ENCODE peak calls at places on chromosomes 16 and 17, in ten cellular contexts. R, N, C, L, H, Y, F, Z, T and J are unnamed samples.

GRCh38 chr17:48153711-48154642 is 46.4 kb downstream of the SNX11 start:
- DNase-seq in R (no peak), N (no peak), C (peak; percentile 51), L (no peak), H (no peak), Y (no peak), F (peak; percentile 45), Z (peak; percentile 70), T (no peak), J (peak; percentile 80)

GRCh38 chr16:55663770-55664677 is 8.2 kb downstream of the SLC6A2 start:
- DNase-seq in R (no peak), N (no peak), C (no peak), L (no peak), H (no peak), Y (no peak), F (no peak), Z (no peak), T (peak; percentile 53), J (no peak)

GRCh38 chr16:52193441-52193840 is 353.5 kb downstream of the TOX3 start:
- DNase-seq in R (peak; percentile 34), N (no peak), C (peak; percentile 26), L (no peak), H (no peak), Y (no peak), F (no peak), Z (no peak), T (no peak), J (no peak)

GRCh38 chr17:73952498-73953205 is 250.8 kb upstream of the RPL38 start:
- DNase-seq in R (no peak), N (no peak), C (peak; percentile 36), L (no peak), H (no peak), Y (no peak), F (no peak), Z (peak; percentile 11), T (no peak), J (peak; percentile 71)

GRCh38 chr17:28174352-28175046 is 132.0 kb downstream of the NLK start:
- DNase-seq in R (no peak), N (no peak), C (no peak), L (no peak), H (no peak), Y (peak; percentile 24), F (no peak), Z (no peak), T (no peak), J (no peak)

GRCh38 chr16:85592700-85593502 is 20.2 kb upstream of the GSE1 start:
- DNase-seq in R (no peak), N (no peak), C (no peak), L (no peak), H (no peak), Y (no peak), F (no peak), Z (peak; percentile 74), T (no peak), J (no peak)

GRCh38 chr17:10735821-10736220 is 6.0 kb upstream of the TMEM220 start:
- DNase-seq in R (no peak), N (no peak), C (no peak), L (no peak), H (no peak), Y (no peak), F (no peak), Z (no peak), T (peak; percentile 4), J (no peak)

GRCh38 chr16:12503201-12503600 is 300.5 kb downstream of the CPPED1 start:
- DNase-seq in R (no peak), N (no peak), C (no peak), L (peak; percentile 24), H (no peak), Y (no peak), F (no peak), Z (no peak), T (no peak), J (no peak)

GRCh38 chr17:69684251-69684650 is 269.8 kb downstream of the MAP2K6 start:
- DNase-seq in R (no peak), N (no peak), C (no peak), L (no peak), H (no peak), Y (no peak), F (no peak), Z (no peak), T (no peak), J (no peak)

GRCh38 chr16:49696414-49697101 is 159.4 kb downstream of the ZNF423 start:
- DNase-seq in R (no peak), N (no peak), C (no peak), L (no peak), H (no peak), Y (no peak), F (no peak), Z (no peak), T (no peak), J (peak; percentile 77)

GRCh38 chr17:78960945-78961344 is 18.8 kb downstream of the LGALS3BP start:
- DNase-seq in R (no peak), N (no peak), C (peak; percentile 32), L (no peak), H (peak; percentile 42), Y (no peak), F (no peak), Z (no peak), T (no peak), J (no peak)

GRCh38 chr17:2392252-2393183 is 8.3 kb downstream of the MNT start:
- DNase-seq in R (peak; percentile 99), N (peak; percentile 94), C (peak; percentile 98), L (peak; percentile 98), H (peak; percentile 95), Y (peak; percentile 60), F (peak; percentile 77), Z (peak; percentile 93), T (peak; percentile 98), J (peak; percentile 96)
- TF ChIP-seq POLR2AphosphoS5 in R (peak; percentile 89), N (peak; percentile 19), C (peak; percentile 80), L (peak; percentile 86), H (peak; percentile 82), Y (peak; percentile 40), F (peak; percentile 56), Z (peak; percentile 9), T (no peak), J (peak; percentile 19)

DNA sequence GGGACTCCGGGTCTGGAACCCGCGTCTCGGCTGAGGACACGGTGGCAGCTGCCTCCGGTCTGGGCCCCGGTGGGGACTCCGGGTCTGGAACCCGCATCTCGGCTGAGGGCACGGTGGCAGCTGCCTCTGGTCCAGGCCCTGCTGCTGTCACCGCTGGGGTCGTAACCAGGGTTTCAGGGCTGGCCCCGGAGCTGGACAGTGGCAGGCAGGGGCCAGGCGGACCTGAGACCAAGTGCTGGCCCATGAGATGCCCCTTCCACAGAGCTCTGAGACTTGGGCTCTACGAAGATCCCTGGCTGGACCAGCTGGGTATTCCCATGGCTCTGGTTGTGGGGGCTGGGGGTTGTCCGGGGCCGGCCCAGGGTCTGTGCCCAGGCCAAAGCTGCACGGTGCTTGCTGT is 3.8 kb downstream of the RPUSD1 start:
- DNase-seq in R (no peak), N (no peak), C (no peak), L (no peak), H (no peak), Y (no peak), F (no peak), Z (no peak), T (no peak), J (no peak)
- H3K36me3 ChIP-seq in R (peaks cover 17% of the 10 kb centered on the region), N (no peaks in the 10 kb centered on the region), C (peaks cover 22% of the 10 kb centered on the region), L (peaks cover 13% of the 10 kb centered on the region), H (no peaks in the 10 kb centered on the region), Y (no peaks in the 10 kb centered on the region), F (peaks cover 16% of the 10 kb centered on the region), Z (peaks cover 29% of the 10 kb centered on the region), T (peaks cover 16% of the 10 kb centered on the region), J (no peaks in the 10 kb centered on the region)

DNA sequence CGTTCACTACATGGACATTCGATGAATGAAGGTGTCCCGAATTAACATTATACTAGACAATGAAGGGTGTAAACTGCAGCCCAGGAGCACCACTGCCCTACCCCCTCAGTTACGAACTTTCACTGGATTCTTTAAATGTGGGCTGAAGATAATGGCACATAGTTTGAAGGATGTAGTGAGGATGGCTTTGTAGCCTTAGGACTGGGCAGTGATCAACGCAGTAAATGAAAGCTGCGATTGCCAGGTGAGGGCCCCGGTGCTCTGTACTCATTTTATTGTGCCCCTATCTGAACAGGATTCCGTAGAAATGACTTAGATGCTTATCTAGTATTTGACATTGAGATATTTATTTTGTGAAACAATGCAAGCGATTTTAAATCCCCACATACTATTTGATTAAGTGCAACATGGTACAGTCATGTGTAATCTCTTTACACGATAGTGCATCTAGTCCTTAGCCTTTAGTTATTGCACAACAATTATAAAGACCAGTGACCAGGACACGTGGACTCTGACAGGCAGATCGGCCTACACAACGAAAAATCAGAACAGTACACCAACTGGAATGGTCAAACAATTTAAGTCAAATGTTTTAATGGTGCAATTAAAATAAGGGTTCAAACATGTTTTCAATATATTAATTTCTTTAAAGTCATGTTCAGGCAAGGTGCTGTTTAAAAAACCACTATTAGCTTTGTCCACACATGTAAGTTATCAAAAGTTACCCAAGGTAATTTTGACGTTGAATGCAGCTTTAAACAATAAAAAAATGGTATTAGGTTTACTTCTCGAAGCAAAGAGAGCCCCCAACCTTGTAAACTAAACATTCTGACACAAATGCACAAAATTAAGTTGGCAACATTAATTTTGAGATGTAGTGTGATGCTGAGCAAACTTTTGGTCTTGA is 17.4 kb upstream of the ERN1 start:
- DNase-seq in R (no peak), N (no peak), C (no peak), L (no peak), H (no peak), Y (no peak), F (no peak), Z (peak; percentile 45), T (no peak), J (peak; percentile 25)
- H3K27ac ChIP-seq in R (peak overlapping the region; percentile 92), N (peak overlapping the region; percentile 99), C (peak overlapping the region; percentile 96), L (peak overlapping the region; percentile 96), H (peak overlapping the region; percentile 97), Y (peak overlapping the region; percentile 94), F (peak overlapping the region; percentile 95), Z (peak overlapping the region; percentile 93), T (peak overlapping the region; percentile 96), J (peak overlapping the region; percentile 85)

DNA sequence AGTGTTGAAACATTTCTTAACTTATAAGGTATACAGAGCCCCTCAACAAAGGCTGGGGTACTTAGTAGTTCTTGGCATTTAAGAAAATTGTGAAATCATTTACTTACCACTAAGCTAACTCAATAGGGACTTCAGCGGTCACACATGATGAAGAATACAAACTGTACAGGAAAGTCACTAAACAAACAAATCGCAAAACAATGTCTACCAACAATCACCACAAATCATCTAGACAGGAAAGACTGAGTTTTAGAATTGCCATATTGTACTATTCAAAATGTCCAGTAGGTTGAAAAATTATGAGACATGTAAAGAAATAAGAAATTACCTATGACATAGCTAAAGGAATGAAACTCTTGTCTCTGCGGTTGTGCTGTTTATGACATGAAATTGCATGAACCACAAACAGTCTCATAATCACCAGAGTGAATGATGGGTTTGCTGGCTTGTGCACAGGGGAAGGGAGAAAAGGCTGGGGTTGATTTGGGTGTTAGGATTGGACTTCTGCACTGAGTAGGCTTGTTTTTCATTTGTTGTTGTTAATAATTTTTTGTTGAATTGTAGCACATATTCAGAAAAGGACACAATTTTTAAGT is 441.1 kb upstream of the MON1B start:
- DNase-seq in R (no peak), N (no peak), C (no peak), L (no peak), H (no peak), Y (no peak), F (no peak), Z (no peak), T (no peak), J (no peak)
- TF ChIP-seq POLR2AphosphoS5 in R (no peak), N (no peak), C (no peak), L (no peak), H (no peak), Y (no peak), F (no peak), Z (no peak), T (no peak), J (no peak)